ENCODE peak calls at places on chromosomes 12 and 14, in four cellular contexts. Z is left lung, I is MM.1S, P is WERI-Rb-1. Q is an unnamed sample.

GRCh38 chr14:105061428-105062047 is 3.7 kb downstream of the GPR132 start:
- DNase-seq in P (no peak), I (no peak), Z (no peak), Q (peak)

GRCh38 chr12:107134558-107134957 is 41.2 kb upstream of the CRY1 start:
- DNase-seq in I (peak), Z (no peak), P (peak), Q (no peak)

GRCh38 chr14:98210045-98210678 is 1061.8 kb downstream of the BCL11B start:
- DNase-seq in I (peak), P (no peak), Z (no peak), Q (no peak)

GRCh38 chr12:112852127-112852526 is 54.6 kb upstream of the OAS1 start:
- DNase-seq in I (no peak), P (no peak), Z (no peak), Q (no peak)

GRCh38 chr14:99378782-99379214 is 101.9 kb downstream of the SETD3 start:
- DNase-seq in P (no peak), Z (no peak), I (no peak), Q (no peak)

GRCh38 chr14:104788873-104789663 is 6.5 kb downstream of the AKT1 start:
- DNase-seq in I (no peak), P (no peak), Z (no peak), Q (peak)

GRCh38 chr14:23442721-23443356 is 7.4 kb upstream of the MYH7 start:
- DNase-seq in Z (no peak), I (no peak), P (no peak), Q (no peak)

GRCh38 chr12:77940566-77940965 is 109.9 kb downstream of the NAV3 start:
- DNase-seq in I (no peak), P (no peak), Z (no peak), Q (no peak)

GRCh38 chr12:108833355-108833733 is 24.0 kb downstream of the SSH1 start:
- DNase-seq in P (no peak), Z (no peak), I (no peak), Q (no peak)

GRCh38 chr12:50525422-50525821 is 20.6 kb downstream of the DIP2B start:
- DNase-seq in P (no peak), Z (no peak), I (no peak), Q (no peak)

GRCh38 chr12:18567787-18568186 is 170.0 kb downstream of the PLCZ1 start:
- DNase-seq in I (no peak), Z (no peak), P (peak), Q (peak)

GRCh38 chr14:64060648-64061096 is 207.9 kb downstream of the SYNE2 start:
- DNase-seq in I (peak), Z (no peak), P (peak), Q (no peak)

GRCh38 chr12:27667540-27667939 is 28.7 kb upstream of the REP15 start:
- DNase-seq in I (peak), Z (no peak), P (no peak), Q (no peak)

GRCh38 chr12:15883536-15883935 is 1.3 kb downstream of the STRAP start:
- DNase-seq in I (no peak), P (no peak), Z (no peak), Q (no peak)

GRCh38 chr12:51823875-51824565 is 24.5 kb downstream of the FIGNL2 start:
- DNase-seq in I (peak), P (peak), Z (no peak), Q (no peak)

GRCh38 chr12:19245126-19245525 is 115.6 kb downstream of the PLEKHA5 start:
- DNase-seq in I (no peak), Z (no peak), P (no peak), Q (no peak)

GRCh38 chr12:49702676-49703228 is 4.5 kb downstream of the FMNL3 start:
- DNase-seq in Z (no peak), I (no peak), P (no peak), Q (no peak)

GRCh38 chr14:76257111-76257803 is 105.5 kb downstream of the GPATCH2L start:
- DNase-seq in Z (no peak), I (no peak), P (no peak), Q (no peak)

GRCh38 chr14:31263485-31264133 is 56.0 kb upstream of the HECTD1 start:
- DNase-seq in I (no peak), Z (peak), P (no peak), Q (peak)

GRCh38 chr14:81474156-81474492 is 59.5 kb downstream of the SEL1L start:
- DNase-seq in P (no peak), Z (no peak), I (peak), Q (no peak)

GRCh38 chr14:32102152-32102787 is 25.2 kb downstream of the ARHGAP5 start:
- DNase-seq in Z (no peak), P (no peak), I (no peak), Q (no peak)

GRCh38 chr12:72271401-72271740 is 799 bp upstream of the TRHDE start:
- DNase-seq in P (peak), Z (no peak), I (no peak), Q (peak)

GRCh38 chr14:23327947-23328744 is 6.9 kb downstream of the PABPN1 start:
- DNase-seq in P (peak), Z (no peak), I (peak), Q (no peak)

GRCh38 chr12:110689002-110689600 is at the start of gene HVCN1:
- DNase-seq in I (no peak), Z (peak), P (no peak), Q (peak)

GRCh38 chr12:98182791-98183190 is 332.6 kb upstream of the TMPO start:
- DNase-seq in I (no peak), P (no peak), Z (no peak), Q (no peak)

GRCh38 chr14:92676448-92677086 is 71.9 kb downstream of the LGMN start:
- DNase-seq in P (no peak), I (no peak), Z (peak), Q (no peak)

GRCh38 chr14:105882626-105883025 is 356.2 kb downstream of the TMEM121 start:
- DNase-seq in I (no peak), P (peak), Z (peak), Q (peak)

GRCh38 chr14:65373671-65374039 is 38.9 kb upstream of the FUT8 start:
- DNase-seq in P (no peak), Z (no peak), I (no peak), Q (no peak)

GRCh38 chr14:64997108-64997794 is 10.6 kb downstream of the FNTB start:
- DNase-seq in Z (no peak), P (no peak), I (no peak), Q (no peak)

GRCh38 chr14:53430870-53431269 is 277.7 kb upstream of the DDHD1 start:
- DNase-seq in I (no peak), Z (no peak), P (no peak), Q (no peak)

GRCh38 chr14:51491776-51492175 is 159.9 kb upstream of the FRMD6 start:
- DNase-seq in Z (no peak), P (no peak), I (no peak), Q (no peak)

GRCh38 chr12:7289743-7290142 is 14.1 kb upstream of the ACSM4 start:
- DNase-seq in P (no peak), I (no peak), Z (no peak), Q (no peak)

GRCh38 chr12:4267904-4268548 is 5.5 kb upstream of the CCND2 start:
- DNase-seq in P (no peak), Z (no peak), I (no peak), Q (no peak)

GRCh38 chr14:96268426-96269358 is 12.7 kb downstream of the BDKRB1 start:
- DNase-seq in P (peak), I (no peak), Z (peak), Q (no peak)

GRCh38 chr12:124037341-124037740 is 64.3 kb downstream of the ZNF664 start:
- DNase-seq in I (no peak), P (no peak), Z (no peak), Q (no peak)

GRCh38 chr12:51334774-51335173 is 10.8 kb upstream of the BIN2 start:
- DNase-seq in P (no peak), I (no peak), Z (no peak), Q (no peak)

GRCh38 chr12:3348055-3348454 is 142.9 kb upstream of the PRMT8 start:
- DNase-seq in I (no peak), Z (no peak), P (no peak), Q (no peak)

GRCh38 chr14:36604757-36605505 is 22.5 kb upstream of the NKX2-8 start:
- DNase-seq in P (peak), I (peak), Z (no peak), Q (no peak)
- TF ChIP-seq CTCF in P (peak), I (peak), Z (peak), Q (peak)

DNA sequence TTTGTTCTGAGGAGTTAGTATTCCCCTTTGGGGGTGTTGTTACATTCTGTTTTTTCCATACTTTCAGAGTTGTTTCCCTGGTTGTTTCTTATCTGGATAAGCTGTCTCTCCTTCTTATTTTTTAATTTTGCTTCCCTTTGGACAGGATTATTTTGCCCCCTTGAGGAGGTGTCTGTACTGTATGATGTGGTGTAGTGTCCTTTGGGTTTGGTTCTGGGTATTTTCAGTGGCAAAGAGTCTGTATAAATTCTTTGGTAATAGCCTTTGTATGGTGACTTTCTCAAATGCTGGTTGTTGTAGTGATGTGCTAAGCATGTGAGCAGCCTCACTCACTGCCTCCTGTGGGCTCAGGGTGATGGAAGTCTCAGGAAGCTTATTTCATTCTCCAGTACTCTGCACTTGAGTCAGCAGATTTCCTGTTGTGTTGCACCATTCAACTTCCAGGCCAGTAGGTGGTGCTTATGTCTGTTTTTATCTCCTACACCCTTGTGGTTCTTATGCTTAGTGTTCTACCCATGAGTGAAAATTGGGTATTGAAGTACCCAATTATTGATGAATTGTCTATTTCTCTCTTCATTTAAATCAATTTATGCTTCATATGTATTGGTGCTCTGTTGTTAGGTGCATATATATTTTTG is 103.3 kb upstream of the PMCH start:
- DNase-seq in I (peak), Z (no peak), P (peak), Q (no peak)
- TF ChIP-seq CTCF in I (peak), Z (peak), P (peak), Q (peak)

DNA sequence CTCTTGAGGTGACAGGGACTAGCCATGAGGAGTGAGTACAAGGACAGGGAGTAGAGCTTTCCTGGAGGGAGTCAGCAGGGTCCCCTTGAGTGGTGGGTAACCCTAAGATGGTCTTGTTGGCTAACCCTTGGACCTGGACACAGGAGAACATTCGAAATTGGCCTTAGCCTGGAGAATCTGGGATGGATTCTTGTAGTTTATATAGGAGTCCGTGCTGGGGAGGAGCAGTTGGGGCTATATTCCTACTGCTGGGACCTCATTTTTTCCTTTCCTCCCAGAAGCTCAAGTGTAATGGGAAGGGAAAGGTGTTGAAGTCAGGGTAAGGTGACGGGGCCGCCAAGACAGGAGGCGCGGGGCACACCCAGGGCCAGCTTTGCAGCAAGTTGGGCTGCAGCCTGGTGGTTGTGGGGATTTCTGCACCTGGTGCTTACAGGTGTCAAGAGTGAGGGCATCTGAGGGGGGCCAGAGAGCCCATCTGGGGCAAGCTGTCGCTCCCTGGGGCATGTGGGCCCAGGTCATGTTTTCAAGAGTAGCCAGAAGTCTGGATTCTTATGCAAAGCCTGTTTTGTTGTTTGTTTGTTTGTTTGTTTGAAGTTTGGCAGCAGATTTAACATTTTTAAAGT is 5.1 kb downstream of the BCL7A start:
- DNase-seq in I (no peak), P (no peak), Z (no peak), Q (no peak)
- TF ChIP-seq CTCF in I (no peak), P (no peak), Z (no peak), Q (no peak)

DNA sequence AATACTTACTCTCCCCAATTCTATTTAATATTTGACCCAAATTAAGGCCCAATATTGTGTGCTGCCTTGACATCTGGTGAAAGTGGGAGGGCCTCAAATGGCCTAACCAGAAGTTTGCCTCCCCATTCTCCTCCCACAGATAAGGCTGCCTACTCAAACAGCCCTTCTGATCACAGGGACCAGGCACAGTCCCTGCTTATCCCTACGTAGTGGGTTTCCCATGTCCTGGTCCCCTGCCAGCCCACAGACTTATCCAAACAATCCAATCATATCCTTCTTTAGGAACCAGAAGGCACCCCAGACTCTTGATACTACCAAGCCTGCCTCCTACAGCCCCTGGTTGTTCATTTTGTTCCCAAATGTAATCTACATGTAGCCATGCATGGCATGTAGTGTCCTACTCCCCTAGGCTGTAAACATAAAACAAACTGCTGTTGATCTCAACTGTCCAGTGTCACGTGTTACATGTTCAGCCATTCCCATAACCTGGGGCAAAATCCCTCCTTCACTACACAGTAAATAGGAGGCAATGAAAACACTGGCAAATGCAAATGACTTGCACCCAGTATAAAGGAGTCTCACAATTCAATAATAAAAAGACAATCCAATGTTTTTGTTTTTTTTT is 49.3 kb downstream of the EEA1 start:
- DNase-seq in Z (no peak), P (no peak), I (no peak), Q (no peak)
- TF ChIP-seq CTCF in Z (no peak), P (no peak), I (no peak), Q (no peak)

GRCh38 chr12:32302218-32302826 is 97.0 kb upstream of the FGD4 start:
- DNase-seq in I (peak), Z (no peak), P (no peak), Q (peak)
- TF ChIP-seq CTCF in I (peak), Z (no peak), P (peak), Q (peak)

GRCh38 chr14:21891921-21892320 is 218.3 kb upstream of the OR4E1 start:
- DNase-seq in Z (no peak), I (no peak), P (no peak), Q (no peak)

GRCh38 chr14:21894003-21894897 is 220.6 kb upstream of the OR4E1 start:
- DNase-seq in P (no peak), I (peak), Z (no peak), Q (no peak)
- TF ChIP-seq CTCF in P (peak), I (peak), Z (peak), Q (peak)